ENCODE peak calls at places on chromosome 19, in six cellular contexts. J, B, F, C, T and G are unnamed samples.

GRCh38 chr19:34188388-34188787 is 16.1 kb downstream of the LSM14A start:
- DNase-seq in C (no peak), J (peak; percentile 46), B (no peak), F (no peak), T (peak; percentile 4), G (no peak)

GRCh38 chr19:45355910-45356309 is 14.5 kb downstream of the ERCC2 start:
- DNase-seq in T (no peak), J (no peak), F (no peak), C (no peak), B (no peak), G (no peak)

GRCh38 chr19:16814526-16815100 is 14.6 kb upstream of the SIN3B start:
- DNase-seq in B (no peak), F (no peak), J (no peak), C (no peak), T (peak; percentile 37), G (peak; percentile 64)

GRCh38 chr19:41233748-41234240 is 14.8 kb downstream of the AXL start:
- DNase-seq in F (no peak), B (no peak), J (peak; percentile 100), T (no peak), C (no peak), G (no peak)

GRCh38 chr19:18021121-18021755 is 13.3 kb downstream of the ARRDC2 start:
- DNase-seq in T (peak; percentile 92), J (peak; percentile 25), C (peak; percentile 72), B (no peak), F (peak; percentile 51), G (peak; percentile 84)

GRCh38 chr19:31418692-31419430 is 69.6 kb upstream of the TSHZ3 start:
- DNase-seq in F (no peak), C (no peak), B (no peak), T (no peak), J (no peak), G (no peak)

GRCh38 chr19:18859676-18860301 is 28.0 kb downstream of the UPF1 start:
- DNase-seq in B (no peak), J (no peak), T (no peak), F (no peak), C (no peak), G (no peak)

GRCh38 chr19:38690832-38691231 is 43.4 kb downstream of the ACTN4 start:
- DNase-seq in T (peak; percentile 55), B (no peak), C (no peak), F (no peak), J (no peak), G (no peak)

GRCh38 chr19:15995536-15995935 is 46.7 kb downstream of the OR10H4 start:
- DNase-seq in B (peak; percentile 43), C (no peak), F (no peak), J (no peak), T (no peak), G (no peak)

GRCh38 chr19:18156841-18157464 is 4.0 kb downstream of the PIK3R2 start:
- DNase-seq in C (no peak), F (peak; percentile 5), B (no peak), J (no peak), T (peak; percentile 64), G (peak; percentile 88)